ENCODE peak calls at places on chromosomes 11 and 22, in ten cellular contexts. U, D, C, N, E, B, P, K, F and R are unnamed samples.

GRCh38 chr11:94706211-94706610 is 61.9 kb upstream of the AMOTL1 start:
- DNase-seq in U (peak), D (no peak), C (no peak), N (no peak), E (no peak), B (no peak), P (peak), K (no peak), F (no peak), R (peak)

GRCh38 chr22:20611418-20611817 is 104.0 kb downstream of the MED15 start:
- DNase-seq in U (no peak), D (no peak), C (no peak), N (peak), E (no peak), B (no peak), P (no peak), K (no peak), F (no peak), R (no peak)

GRCh38 chr11:67545280-67545679 is 22.0 kb upstream of the CABP2 start:
- DNase-seq in U (peak), D (no peak), C (no peak), N (no peak), E (no peak), B (no peak), P (no peak), K (no peak), F (no peak), R (no peak)

GRCh38 chr11:117511981-117512448 is 184.4 kb downstream of the CEP164 start:
- DNase-seq in U (no peak), D (no peak), C (no peak), N (no peak), E (no peak), B (no peak), P (no peak), K (no peak), F (no peak), R (no peak)

GRCh38 chr22:40747361-40747760 is 68.1 kb downstream of the MCHR1 start:
- DNase-seq in U (no peak), D (no peak), C (no peak), N (no peak), E (no peak), B (no peak), P (no peak), K (no peak), F (no peak), R (no peak)

GRCh38 chr11:27317751-27318150 is 45.3 kb downstream of the CCDC34 start:
- DNase-seq in U (no peak), D (no peak), C (peak), N (no peak), E (no peak), B (no peak), P (no peak), K (no peak), F (no peak), R (peak)

GRCh38 chr11:316031-316701 is 2.3 kb downstream of the IFITM1 start:
- DNase-seq in U (no peak), D (no peak), C (no peak), N (peak), E (no peak), B (no peak), P (no peak), K (no peak), F (peak), R (no peak)

GRCh38 chr11:77416357-77416756 is 57.5 kb downstream of the PAK1 start:
- DNase-seq in U (no peak), D (no peak), C (no peak), N (no peak), E (no peak), B (no peak), P (no peak), K (no peak), F (no peak), R (no peak)

GRCh38 chr11:19646308-19646707 is 66.3 kb upstream of the NAV2 start:
- DNase-seq in U (no peak), D (no peak), C (no peak), N (no peak), E (no peak), B (no peak), P (no peak), K (no peak), F (no peak), R (no peak)

GRCh38 chr22:34414467-34415440 is 494.5 kb upstream of the LARGE1 start:
- DNase-seq in U (peak), D (no peak), C (peak), N (no peak), E (peak), B (no peak), P (no peak), K (peak), F (no peak), R (no peak)

GRCh38 chr22:19806213-19807160 is 45.9 kb downstream of the TBX1 start:
- DNase-seq in U (peak), D (peak), C (peak), N (peak), E (no peak), B (no peak), P (peak), K (no peak), F (peak), R (peak)

GRCh38 chr22:23305321-23305910 is 125.1 kb downstream of the BCR start:
- DNase-seq in U (no peak), D (no peak), C (no peak), N (peak), E (no peak), B (no peak), P (no peak), K (peak), F (peak), R (no peak)

GRCh38 chr11:83004855-83005556 is 66.7 kb downstream of the RAB30 start:
- DNase-seq in U (no peak), D (no peak), C (no peak), N (no peak), E (no peak), B (no peak), P (no peak), K (no peak), F (no peak), R (peak)

GRCh38 chr11:124961972-124962609 is 8.1 kb downstream of the CCDC15 start:
- DNase-seq in U (peak), D (no peak), C (no peak), N (no peak), E (peak), B (peak), P (peak), K (no peak), F (no peak), R (peak)

GRCh38 chr11:75760243-75760642 is 8.3 kb upstream of the DGAT2 start:
- DNase-seq in U (no peak), D (no peak), C (no peak), N (no peak), E (no peak), B (no peak), P (no peak), K (no peak), F (no peak), R (no peak)

GRCh38 chr11:82577246-82577645 is 156.4 kb downstream of the FAM181B start:
- DNase-seq in U (no peak), D (no peak), C (peak), N (no peak), E (no peak), B (no peak), P (no peak), K (no peak), F (no peak), R (no peak)

GRCh38 chr11:119236490-119236889 is 30.4 kb downstream of the CBL start:
- DNase-seq in U (no peak), D (no peak), C (no peak), N (no peak), E (no peak), B (no peak), P (peak), K (no peak), F (no peak), R (no peak)

GRCh38 chr11:44814881-44815592 is 88.3 kb downstream of the TSPAN18 start:
- DNase-seq in U (no peak), D (no peak), C (peak), N (no peak), E (peak), B (no peak), P (no peak), K (no peak), F (no peak), R (peak)

GRCh38 chr11:70790671-70791300 is 392.5 kb downstream of the CTTN start:
- DNase-seq in U (no peak), D (no peak), C (peak), N (peak), E (no peak), B (no peak), P (no peak), K (no peak), F (no peak), R (no peak)
- TF ChIP-seq CTCF in U (no peak), D (no peak), C (peak), N (no peak), E (no peak), B (no peak), P (no peak), K (no peak), F (no peak), R (no peak)

DNA sequence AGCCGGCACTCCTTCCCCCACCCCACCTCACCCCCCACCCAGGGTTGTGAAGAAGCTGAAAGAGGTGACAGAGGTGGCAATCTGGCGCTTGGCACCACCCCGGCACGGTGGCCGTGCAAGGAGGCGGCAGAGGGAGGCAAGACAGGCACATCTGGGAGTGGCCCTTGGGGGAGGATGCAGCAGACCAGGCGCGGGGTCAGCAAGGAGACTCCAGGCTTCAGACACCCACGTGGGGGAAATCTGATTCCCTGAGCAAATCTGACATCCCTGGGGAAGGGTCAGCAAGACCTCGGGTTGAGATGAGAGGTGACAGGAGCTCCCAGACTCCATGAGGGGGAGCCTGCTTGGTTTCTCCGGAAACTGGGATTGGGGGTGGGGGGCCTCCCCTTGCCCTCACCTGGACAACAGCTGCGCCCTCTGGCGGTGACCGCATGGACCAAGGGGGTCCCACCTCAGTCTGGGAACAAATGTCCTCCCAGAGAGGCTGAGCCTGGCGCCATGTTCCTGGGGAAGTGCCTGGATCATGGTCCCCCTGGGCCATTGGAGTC is 4.0 kb upstream of the RCOR2 start:
- DNase-seq in U (no peak), D (no peak), C (no peak), N (no peak), E (no peak), B (no peak), P (no peak), K (no peak), F (no peak), R (no peak)
- TF ChIP-seq CTCF in U (peak), D (no peak), C (peak), N (peak), E (no peak), B (peak), P (peak), K (no peak), F (no peak), R (no peak)

GRCh38 chr11:61080526-61080925 is 21.8 kb upstream of the CD5 start:
- DNase-seq in U (no peak), D (no peak), C (no peak), N (no peak), E (no peak), B (no peak), P (no peak), K (no peak), F (no peak), R (no peak)

GRCh38 chr11:61082931-61083531 is 19.3 kb upstream of the CD5 start:
- DNase-seq in U (no peak), D (no peak), C (no peak), N (no peak), E (no peak), B (no peak), P (no peak), K (no peak), F (no peak), R (no peak)

GRCh38 chr11:61082161-61082870 is 20.0 kb upstream of the CD5 start:
- DNase-seq in U (no peak), D (no peak), C (peak), N (no peak), E (no peak), B (no peak), P (no peak), K (no peak), F (no peak), R (no peak)

GRCh38 chr11:61079416-61080150 is 22.7 kb upstream of the CD5 start:
- DNase-seq in U (no peak), D (no peak), C (no peak), N (no peak), E (no peak), B (no peak), P (no peak), K (no peak), F (no peak), R (no peak)

DNA sequence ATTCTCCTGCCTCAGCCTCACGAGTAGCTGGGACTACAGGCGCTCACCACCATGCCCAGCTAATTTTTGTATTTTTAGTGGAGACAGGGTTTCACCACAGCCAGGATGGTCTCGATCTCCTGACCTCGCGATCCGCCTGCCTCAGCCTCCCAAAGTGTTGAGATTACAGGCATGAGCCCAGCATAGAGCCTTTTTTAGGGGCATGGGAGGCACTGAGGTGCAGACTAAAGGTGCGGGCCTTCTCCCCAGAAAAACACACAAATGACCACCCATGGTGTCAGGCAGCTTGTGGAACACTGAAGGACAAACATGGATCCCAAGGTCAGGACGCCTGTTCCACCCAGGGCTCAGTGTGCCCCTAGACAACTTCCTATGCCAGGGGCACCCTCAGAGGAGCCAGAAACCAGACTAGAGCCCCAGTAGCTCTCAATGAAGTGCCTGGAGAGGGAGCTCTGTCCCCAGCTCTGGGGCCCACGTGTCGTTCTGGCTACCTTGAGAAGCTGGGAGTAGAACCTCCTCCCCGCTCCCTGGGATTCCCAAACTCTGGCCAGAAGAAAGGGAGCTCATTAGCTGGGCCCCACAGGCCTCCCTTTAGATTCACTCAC is 21.2 kb upstream of the CD5 start:
- DNase-seq in U (no peak), D (no peak), C (no peak), N (no peak), E (no peak), B (no peak), P (no peak), K (no peak), F (no peak), R (no peak)
- TF ChIP-seq CTCF in U (no peak), D (no peak), C (peak), N (no peak), E (no peak), B (no peak), P (no peak), K (no peak), F (no peak), R (no peak)

GRCh38 chr11:7449841-7450214 is 35.5 kb upstream of the OLFML1 start:
- DNase-seq in U (no peak), D (no peak), C (no peak), N (no peak), E (no peak), B (no peak), P (no peak), K (no peak), F (no peak), R (peak)

GRCh38 chr11:7449196-7449840 is 36.0 kb upstream of the OLFML1 start:
- DNase-seq in U (peak), D (no peak), C (no peak), N (no peak), E (peak), B (no peak), P (no peak), K (no peak), F (no peak), R (no peak)

GRCh38 chr11:7450836-7451235 is 34.5 kb upstream of the OLFML1 start:
- DNase-seq in U (no peak), D (no peak), C (no peak), N (no peak), E (no peak), B (no peak), P (no peak), K (no peak), F (no peak), R (no peak)

GRCh38 chr11:7451520-7451919 is 33.8 kb upstream of the OLFML1 start:
- DNase-seq in U (no peak), D (no peak), C (no peak), N (no peak), E (no peak), B (no peak), P (no peak), K (no peak), F (no peak), R (no peak)

GRCh38 chr11:7448126-7448525 is 37.2 kb upstream of the OLFML1 start:
- DNase-seq in U (no peak), D (no peak), C (no peak), N (no peak), E (no peak), B (no peak), P (no peak), K (no peak), F (no peak), R (no peak)
- TF ChIP-seq CTCF in U (no peak), D (no peak), C (no peak), N (no peak), E (no peak), B (no peak), P (peak), K (no peak), F (no peak), R (no peak)

GRCh38 chr22:30828187-30829155 is 133.8 kb downstream of the OSBP2 start:
- DNase-seq in U (no peak), D (no peak), C (no peak), N (no peak), E (no peak), B (no peak), P (no peak), K (no peak), F (no peak), R (no peak)
- TF ChIP-seq CTCF in U (no peak), D (no peak), C (no peak), N (no peak), E (no peak), B (no peak), P (no peak), K (no peak), F (no peak), R (no peak)